ENCODE peak calls at places on chromosomes 7 and 10, in six cellular contexts. One of them, this sample, is unnamed.

GRCh38 chr10:70990661-70991060 is 102.3 kb upstream of the PCBD1 start:
- DNase-seq in CD4-positive, CD25-positive, alpha-beta regulatory T cell: no peak
- DNase-seq in PC-9: no peak
- DNase-seq in cardiac muscle cell: no peak
- DNase-seq in lower lobe of right lung: no peak
- DNase-seq in right atrium auricular region: no peak
- DNase-seq in this sample: no peak

GRCh38 chr7:122885583-122886356 is 490 bp downstream of the CADPS2 start:
- DNase-seq in CD4-positive, CD25-positive, alpha-beta regulatory T cell: no peak
- DNase-seq in PC-9: peak; percentile 52
- DNase-seq in cardiac muscle cell: peak; percentile 63
- DNase-seq in lower lobe of right lung: peak; percentile 45
- DNase-seq in right atrium auricular region: peak; percentile 64
- DNase-seq in this sample: no peak

GRCh38 chr7:119783799-119784198 is 489.2 kb upstream of the KCND2 start:
- DNase-seq in CD4-positive, CD25-positive, alpha-beta regulatory T cell: no peak
- DNase-seq in PC-9: no peak
- DNase-seq in cardiac muscle cell: peak; percentile 67
- DNase-seq in lower lobe of right lung: no peak
- DNase-seq in right atrium auricular region: no peak
- DNase-seq in this sample: no peak

GRCh38 chr10:101576229-101576863 is 11.7 kb downstream of the POLL start:
- DNase-seq in CD4-positive, CD25-positive, alpha-beta regulatory T cell: no peak
- DNase-seq in PC-9: no peak
- DNase-seq in cardiac muscle cell: no peak
- DNase-seq in lower lobe of right lung: no peak
- DNase-seq in right atrium auricular region: no peak
- DNase-seq in this sample: no peak

GRCh38 chr7:74587435-74588126 is 69.9 kb upstream of the GTF2I start:
- DNase-seq in CD4-positive, CD25-positive, alpha-beta regulatory T cell: no peak
- DNase-seq in PC-9: peak; percentile 96
- DNase-seq in cardiac muscle cell: peak; percentile 93
- DNase-seq in lower lobe of right lung: peak; percentile 84
- DNase-seq in right atrium auricular region: peak; percentile 93
- DNase-seq in this sample: no peak

GRCh38 chr10:131946321-131946751 is 35.4 kb downstream of the BNIP3 start:
- DNase-seq in CD4-positive, CD25-positive, alpha-beta regulatory T cell: no peak
- DNase-seq in PC-9: peak; percentile 31
- DNase-seq in cardiac muscle cell: no peak
- DNase-seq in lower lobe of right lung: no peak
- DNase-seq in right atrium auricular region: no peak
- DNase-seq in this sample: no peak

GRCh38 chr7:69893915-69894314 is 295.6 kb downstream of the AUTS2 start:
- DNase-seq in CD4-positive, CD25-positive, alpha-beta regulatory T cell: no peak
- DNase-seq in PC-9: no peak
- DNase-seq in cardiac muscle cell: no peak
- DNase-seq in lower lobe of right lung: no peak
- DNase-seq in right atrium auricular region: no peak
- DNase-seq in this sample: no peak

GRCh38 chr7:88169717-88170320 is 50.0 kb downstream of the SRI start:
- DNase-seq in CD4-positive, CD25-positive, alpha-beta regulatory T cell: no peak
- DNase-seq in PC-9: no peak
- DNase-seq in cardiac muscle cell: peak; percentile 38
- DNase-seq in lower lobe of right lung: no peak
- DNase-seq in right atrium auricular region: no peak
- DNase-seq in this sample: no peak

GRCh38 chr7:25876092-25876491 is 275.9 kb upstream of the NFE2L3 start:
- DNase-seq in CD4-positive, CD25-positive, alpha-beta regulatory T cell: no peak
- DNase-seq in PC-9: no peak
- DNase-seq in cardiac muscle cell: no peak
- DNase-seq in lower lobe of right lung: no peak
- DNase-seq in right atrium auricular region: no peak
- DNase-seq in this sample: no peak

GRCh38 chr10:10872035-10872673 is 145.5 kb upstream of the CELF2 start:
- DNase-seq in CD4-positive, CD25-positive, alpha-beta regulatory T cell: no peak
- DNase-seq in PC-9: peak; percentile 32
- DNase-seq in cardiac muscle cell: peak; percentile 13
- DNase-seq in lower lobe of right lung: no peak
- DNase-seq in right atrium auricular region: peak; percentile 74
- DNase-seq in this sample: no peak

GRCh38 chr10:50312464-50313437 is 61.4 kb upstream of the ASAH2 start:
- DNase-seq in CD4-positive, CD25-positive, alpha-beta regulatory T cell: no peak
- DNase-seq in PC-9: no peak
- DNase-seq in cardiac muscle cell: no peak
- DNase-seq in lower lobe of right lung: no peak
- DNase-seq in right atrium auricular region: no peak
- DNase-seq in this sample: no peak

DNA sequence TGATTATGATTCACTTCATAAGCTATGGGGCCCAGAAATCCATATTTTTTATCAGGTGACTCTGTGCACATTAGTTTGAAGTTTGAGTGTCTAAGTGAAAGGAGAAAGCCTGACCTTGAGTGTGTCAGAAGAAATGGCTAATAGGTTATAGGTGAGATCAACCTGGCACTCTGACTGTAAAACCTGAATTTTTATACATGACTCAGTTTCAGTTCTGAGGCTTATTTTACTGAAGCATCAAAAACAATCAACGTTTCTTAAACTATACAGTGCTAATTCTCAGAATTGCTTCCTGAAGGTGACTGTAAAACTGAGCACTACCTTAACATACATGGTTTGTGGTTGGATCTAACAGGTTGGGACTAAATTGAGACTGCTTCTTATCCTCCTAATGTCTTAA is 159.4 kb upstream of the AHR start:
- DNase-seq in CD4-positive, CD25-positive, alpha-beta regulatory T cell: no peak
- DNase-seq in PC-9: no peak
- DNase-seq in cardiac muscle cell: no peak
- DNase-seq in lower lobe of right lung: no peak
- DNase-seq in right atrium auricular region: no peak
- DNase-seq in this sample: no peak
- H3K4me1 ChIP-seq in CD4-positive, CD25-positive, alpha-beta regulatory T cell: peaks cover 61% of the 10 kb centered on the region
- H3K4me1 ChIP-seq in PC-9: peaks cover 15% of the 10 kb centered on the region
- H3K4me1 ChIP-seq in cardiac muscle cell: no peaks in the 10 kb centered on the region
- H3K4me1 ChIP-seq in lower lobe of right lung: peaks cover 13% of the 10 kb centered on the region
- H3K4me1 ChIP-seq in right atrium auricular region: no peaks in the 10 kb centered on the region
- H3K4me1 ChIP-seq in this sample: peaks cover 44% of the 10 kb centered on the region

GRCh38 chr10:125709553-125710266 is 9.8 kb upstream of the EDRF1 start:
- DNase-seq in CD4-positive, CD25-positive, alpha-beta regulatory T cell: no peak
- DNase-seq in PC-9: no peak
- DNase-seq in cardiac muscle cell: no peak
- DNase-seq in lower lobe of right lung: no peak
- DNase-seq in right atrium auricular region: no peak
- DNase-seq in this sample: no peak
- H3K4me1 ChIP-seq in CD4-positive, CD25-positive, alpha-beta regulatory T cell: no peaks in the 10 kb centered on the region
- H3K4me1 ChIP-seq in PC-9: peaks cover 7% of the 10 kb centered on the region
- H3K4me1 ChIP-seq in cardiac muscle cell: peaks cover 26% of the 10 kb centered on the region
- H3K4me1 ChIP-seq in lower lobe of right lung: peaks cover 6% of the 10 kb centered on the region
- H3K4me1 ChIP-seq in right atrium auricular region: no peaks in the 10 kb centered on the region
- H3K4me1 ChIP-seq in this sample: no peaks in the 10 kb centered on the region

GRCh38 chr7:106964455-106964854 is 80.0 kb upstream of the PRKAR2B start:
- DNase-seq in CD4-positive, CD25-positive, alpha-beta regulatory T cell: no peak
- DNase-seq in PC-9: no peak
- DNase-seq in cardiac muscle cell: no peak
- DNase-seq in lower lobe of right lung: no peak
- DNase-seq in right atrium auricular region: no peak
- DNase-seq in this sample: no peak
- H3K4me1 ChIP-seq in CD4-positive, CD25-positive, alpha-beta regulatory T cell: no peaks in the 10 kb centered on the region
- H3K4me1 ChIP-seq in PC-9: no peaks in the 10 kb centered on the region
- H3K4me1 ChIP-seq in cardiac muscle cell: no peaks in the 10 kb centered on the region
- H3K4me1 ChIP-seq in lower lobe of right lung: peaks cover 6% of the 10 kb centered on the region
- H3K4me1 ChIP-seq in right atrium auricular region: no peaks in the 10 kb centered on the region
- H3K4me1 ChIP-seq in this sample: no peaks in the 10 kb centered on the region

DNA sequence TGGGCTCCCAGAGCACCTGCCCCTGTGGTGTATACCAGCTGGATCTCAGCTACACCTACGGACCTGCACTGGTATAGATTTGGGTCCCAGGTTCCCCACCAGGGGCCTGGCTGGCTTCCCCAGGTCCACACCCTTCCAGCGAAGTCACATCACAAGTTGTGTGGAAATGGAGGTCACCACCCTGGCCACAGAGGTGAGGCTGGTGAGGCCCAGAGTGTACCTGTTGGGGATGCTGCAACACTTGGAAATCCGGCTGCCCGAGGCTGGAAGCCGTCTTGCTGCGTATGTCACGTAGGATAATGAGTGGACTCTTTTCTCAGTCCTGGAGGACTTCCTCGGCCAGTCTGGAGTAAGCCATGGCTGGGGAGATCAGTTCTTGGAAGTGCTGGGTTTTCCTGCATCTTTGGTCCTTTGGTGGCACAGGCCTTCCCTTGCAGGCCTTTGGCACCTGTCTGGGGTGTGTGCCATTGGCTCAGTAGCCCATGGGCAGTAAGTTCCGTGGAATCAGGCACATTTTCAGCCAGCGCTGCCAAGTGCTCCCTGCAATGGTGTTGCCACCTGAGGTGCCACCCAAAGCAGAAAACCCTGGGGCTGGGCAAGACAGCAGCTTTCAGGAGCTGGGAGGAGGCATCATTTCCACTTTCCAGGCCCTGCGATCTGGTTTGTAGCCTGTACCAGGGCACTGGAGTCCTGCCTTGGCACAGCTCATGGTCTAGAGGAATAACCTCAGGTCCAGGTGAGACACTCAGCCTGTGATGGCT is 97.9 kb downstream of the LHPP start:
- DNase-seq in CD4-positive, CD25-positive, alpha-beta regulatory T cell: no peak
- DNase-seq in PC-9: no peak
- DNase-seq in cardiac muscle cell: no peak
- DNase-seq in lower lobe of right lung: peak; percentile 34
- DNase-seq in right atrium auricular region: no peak
- DNase-seq in this sample: no peak
- H3K4me1 ChIP-seq in CD4-positive, CD25-positive, alpha-beta regulatory T cell: no peaks in the 10 kb centered on the region
- H3K4me1 ChIP-seq in PC-9: no peaks in the 10 kb centered on the region
- H3K4me1 ChIP-seq in cardiac muscle cell: peaks cover 21% of the 10 kb centered on the region
- H3K4me1 ChIP-seq in lower lobe of right lung: peaks cover 8% of the 10 kb centered on the region
- H3K4me1 ChIP-seq in right atrium auricular region: no peaks in the 10 kb centered on the region
- H3K4me1 ChIP-seq in this sample: no peaks in the 10 kb centered on the region

DNA sequence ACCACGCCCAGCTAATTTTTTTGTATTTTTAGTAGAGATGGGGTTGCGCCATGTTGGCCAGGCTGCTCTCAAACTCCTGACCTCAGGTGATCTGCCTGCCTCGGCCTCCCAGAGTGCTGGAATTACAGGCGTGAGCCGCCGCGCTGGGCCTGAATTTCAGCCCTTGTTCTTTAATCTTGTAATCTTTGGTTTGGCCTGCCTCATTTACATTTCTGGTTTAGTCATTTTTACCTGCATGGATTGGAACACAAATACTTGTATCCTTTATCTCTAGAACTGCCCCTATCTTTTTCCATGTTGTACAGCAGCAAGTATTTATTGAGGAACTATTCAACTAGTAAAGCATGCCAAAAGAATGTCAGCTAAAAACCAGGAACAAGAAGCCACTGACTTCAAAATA is 195.6 kb upstream of the FRMD4A start:
- DNase-seq in CD4-positive, CD25-positive, alpha-beta regulatory T cell: no peak
- DNase-seq in PC-9: no peak
- DNase-seq in cardiac muscle cell: no peak
- DNase-seq in lower lobe of right lung: no peak
- DNase-seq in right atrium auricular region: no peak
- DNase-seq in this sample: no peak
- H3K4me1 ChIP-seq in CD4-positive, CD25-positive, alpha-beta regulatory T cell: peaks cover 53% of the 10 kb centered on the region
- H3K4me1 ChIP-seq in PC-9: no peaks in the 10 kb centered on the region
- H3K4me1 ChIP-seq in cardiac muscle cell: no peaks in the 10 kb centered on the region
- H3K4me1 ChIP-seq in lower lobe of right lung: no peaks in the 10 kb centered on the region
- H3K4me1 ChIP-seq in right atrium auricular region: no peaks in the 10 kb centered on the region
- H3K4me1 ChIP-seq in this sample: peaks cover 32% of the 10 kb centered on the region

DNA sequence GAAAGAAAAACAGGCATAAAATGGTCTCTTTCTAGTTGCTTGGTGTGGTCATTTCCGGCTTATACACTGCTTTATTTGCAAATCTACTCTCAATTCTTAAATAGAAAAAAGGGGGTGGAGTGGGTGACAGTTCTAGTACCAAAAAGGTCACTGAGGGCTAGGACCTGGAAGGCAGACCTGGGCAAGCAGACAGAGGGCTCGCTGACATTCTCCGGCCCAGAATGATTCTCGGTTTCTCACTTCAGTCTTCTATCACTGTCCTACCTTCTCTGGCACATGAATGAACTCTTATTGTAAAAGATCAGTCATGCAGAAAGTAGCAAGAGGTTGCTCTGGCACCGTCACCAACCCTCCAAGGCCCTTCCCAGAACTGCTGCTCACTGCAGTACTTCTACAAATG is 54.0 kb downstream of the MALSU1 start:
- DNase-seq in CD4-positive, CD25-positive, alpha-beta regulatory T cell: no peak
- DNase-seq in PC-9: no peak
- DNase-seq in cardiac muscle cell: no peak
- DNase-seq in lower lobe of right lung: no peak
- DNase-seq in right atrium auricular region: no peak
- DNase-seq in this sample: no peak
- H3K4me1 ChIP-seq in CD4-positive, CD25-positive, alpha-beta regulatory T cell: no peaks in the 10 kb centered on the region
- H3K4me1 ChIP-seq in PC-9: peaks cover 77% of the 10 kb centered on the region
- H3K4me1 ChIP-seq in cardiac muscle cell: peaks cover 16% of the 10 kb centered on the region
- H3K4me1 ChIP-seq in lower lobe of right lung: peaks cover 6% of the 10 kb centered on the region
- H3K4me1 ChIP-seq in right atrium auricular region: no peaks in the 10 kb centered on the region
- H3K4me1 ChIP-seq in this sample: peaks cover 6% of the 10 kb centered on the region

DNA sequence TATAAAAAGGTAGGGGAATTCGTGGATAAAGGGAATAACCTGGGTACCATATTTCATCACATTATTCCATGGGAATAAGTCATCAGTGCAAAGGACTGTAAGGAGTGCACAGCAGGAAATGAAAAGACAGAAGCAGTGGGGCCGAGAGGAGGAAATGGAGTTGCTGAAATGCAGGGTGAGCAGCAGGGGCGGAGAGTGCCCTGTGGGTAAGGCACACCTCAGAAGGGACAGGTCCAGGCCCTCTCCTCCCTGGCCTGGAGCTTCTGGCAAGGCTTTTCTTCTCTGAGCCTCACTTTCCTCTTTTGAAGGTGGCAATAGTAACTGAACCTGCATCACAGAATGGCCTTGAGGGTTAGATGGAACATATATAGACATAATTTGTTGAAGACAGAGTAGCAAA is 26.2 kb downstream of the IKZF1 start:
- DNase-seq in CD4-positive, CD25-positive, alpha-beta regulatory T cell: no peak
- DNase-seq in PC-9: no peak
- DNase-seq in cardiac muscle cell: no peak
- DNase-seq in lower lobe of right lung: no peak
- DNase-seq in right atrium auricular region: no peak
- DNase-seq in this sample: no peak
- H3K4me1 ChIP-seq in CD4-positive, CD25-positive, alpha-beta regulatory T cell: peaks cover 83% of the 10 kb centered on the region
- H3K4me1 ChIP-seq in PC-9: no peaks in the 10 kb centered on the region
- H3K4me1 ChIP-seq in cardiac muscle cell: peaks cover 25% of the 10 kb centered on the region
- H3K4me1 ChIP-seq in lower lobe of right lung: peaks cover 42% of the 10 kb centered on the region
- H3K4me1 ChIP-seq in right atrium auricular region: no peaks in the 10 kb centered on the region
- H3K4me1 ChIP-seq in this sample: peaks cover 79% of the 10 kb centered on the region